ENCODE peak calls at places on chromosomes 4 and X, in five cellular contexts. I, M, D, W and Z are unnamed samples. For H3K9me3, the result is how much of the 10 kb centered on the place peaks cover.

GRCh38 chr4:184441461-184442392 is 32.6 kb downstream of the IRF2 start:
- DNase-seq in I (no peak), M (no peak), D (no peak), W (peak), Z (no peak)

GRCh38 chr4:42710329-42710728 is 53.4 kb upstream of the ATP8A1 start:
- DNase-seq in I (no peak), M (no peak), D (no peak), W (no peak), Z (no peak)

GRCh38 chr4:47002593-47002992 is 9.2 kb upstream of the GABRA4 start:
- DNase-seq in I (no peak), M (no peak), D (no peak), W (peak), Z (no peak)

GRCh38 chrX:24979081-24979480 is 36.7 kb downstream of the ARX start:
- DNase-seq in I (no peak), M (no peak), D (no peak), W (no peak), Z (no peak)

GRCh38 chrX:111447298-111447697 is 35.3 kb upstream of the DCX start:
- DNase-seq in I (no peak), M (no peak), D (no peak), W (no peak), Z (no peak)

GRCh38 chr4:185730387-185730786 is 81.6 kb downstream of the SORBS2 start:
- DNase-seq in I (no peak), M (no peak), D (no peak), W (no peak), Z (no peak)

GRCh38 chrX:43357741-43358140 is 298.4 kb upstream of the MAOA start:
- DNase-seq in I (no peak), M (no peak), D (no peak), W (no peak), Z (no peak)

GRCh38 chrX:11557120-11557519 is 108.6 kb downstream of the ARHGAP6 start:
- DNase-seq in I (no peak), M (no peak), D (no peak), W (peak), Z (no peak)

GRCh38 chrX:27731962-27732361 is 75.8 kb upstream of the MAGEB10 start:
- DNase-seq in I (no peak), M (no peak), D (no peak), W (no peak), Z (no peak)

GRCh38 chr4:88296413-88297052 is 12.2 kb upstream of the PPM1K start:
- DNase-seq in I (no peak), M (no peak), D (no peak), W (no peak), Z (no peak)

GRCh38 chr4:102295153-102295862 is 50.0 kb downstream of the SLC39A8 start:
- DNase-seq in I (no peak), M (no peak), D (no peak), W (no peak), Z (no peak)

GRCh38 chr4:40809058-40809457 is 59.3 kb downstream of the NSUN7 start:
- DNase-seq in I (no peak), M (no peak), D (no peak), W (no peak), Z (no peak)

DNA sequence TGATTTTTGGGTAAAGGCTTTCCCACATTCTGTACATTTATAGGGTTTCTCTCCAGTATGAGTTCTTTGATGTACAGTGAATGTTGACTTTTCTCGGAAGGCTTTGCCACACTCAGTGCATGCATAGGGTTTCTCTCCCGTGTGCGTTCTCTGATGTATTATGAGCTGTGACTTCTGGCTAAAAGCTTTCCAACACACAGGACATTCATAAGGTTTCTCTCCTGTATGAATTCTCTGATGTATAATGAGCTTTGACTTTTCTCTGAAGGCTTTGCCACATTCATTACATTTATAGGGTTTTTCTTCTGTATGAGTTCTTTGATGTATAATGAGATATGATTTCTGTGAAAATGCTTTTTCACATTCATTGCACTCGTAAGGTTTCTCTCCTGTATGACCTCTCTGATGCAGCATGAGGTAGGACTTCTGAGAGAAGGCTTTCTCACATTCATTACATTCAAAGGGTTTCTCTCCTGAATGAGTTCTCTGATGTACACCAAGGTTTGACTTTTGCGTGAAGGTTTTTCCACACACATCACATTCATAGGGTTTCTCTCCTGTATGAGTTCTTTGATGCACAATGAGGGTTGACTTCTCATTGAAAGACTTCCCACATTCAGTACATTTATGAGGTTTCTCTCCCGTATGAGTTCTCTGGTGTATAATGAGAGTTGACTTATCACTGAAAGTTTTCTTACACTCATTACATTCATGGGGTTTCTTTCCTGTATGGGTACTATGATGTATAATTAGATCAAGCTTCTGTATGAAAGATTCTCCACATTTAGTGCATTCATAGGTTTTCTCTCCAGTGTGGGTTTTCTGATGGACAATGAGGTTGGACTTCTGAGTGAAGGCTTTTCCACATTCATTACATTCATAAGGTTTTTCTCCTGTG is 27.3 kb downstream of the ZNF182 start:
- DNase-seq in I (no peak), M (no peak), D (no peak), W (no peak), Z (no peak)
- H3K9me3 ChIP-seq in I (half or more), M (half or more), D (half or more), W (under half), Z (under half)

DNA sequence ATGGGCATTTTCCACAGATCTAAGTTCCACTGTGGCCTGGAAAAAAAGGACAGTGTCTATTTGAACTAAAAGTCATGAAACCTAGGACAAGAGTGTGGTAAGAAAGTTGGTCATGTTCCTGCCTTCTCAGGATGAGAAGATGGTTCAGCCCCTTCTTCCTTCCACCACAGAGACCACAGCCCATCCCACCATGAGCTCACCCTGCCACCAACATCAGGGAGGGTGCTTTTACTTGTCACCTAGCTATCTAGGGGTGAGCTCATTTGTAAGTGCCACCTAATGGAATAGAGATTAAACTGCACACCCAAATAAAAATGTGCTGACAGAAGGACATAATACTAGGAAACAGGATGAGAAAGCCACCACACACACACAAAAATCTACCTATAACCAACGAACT is 235.9 kb downstream of the SPIN4 start:
- DNase-seq in I (no peak), M (no peak), D (no peak), W (no peak), Z (no peak)
- H3K9me3 ChIP-seq in I (under half), M (under half), D (under half), W (under half), Z (under half)

GRCh38 chrX:63270873-63271272 is 80.3 kb downstream of the SPIN4 start:
- DNase-seq in I (no peak), M (no peak), D (no peak), W (no peak), Z (no peak)
- H3K9me3 ChIP-seq in I (under half), M (under half), D (under half), W (under half), Z (under half)

DNA sequence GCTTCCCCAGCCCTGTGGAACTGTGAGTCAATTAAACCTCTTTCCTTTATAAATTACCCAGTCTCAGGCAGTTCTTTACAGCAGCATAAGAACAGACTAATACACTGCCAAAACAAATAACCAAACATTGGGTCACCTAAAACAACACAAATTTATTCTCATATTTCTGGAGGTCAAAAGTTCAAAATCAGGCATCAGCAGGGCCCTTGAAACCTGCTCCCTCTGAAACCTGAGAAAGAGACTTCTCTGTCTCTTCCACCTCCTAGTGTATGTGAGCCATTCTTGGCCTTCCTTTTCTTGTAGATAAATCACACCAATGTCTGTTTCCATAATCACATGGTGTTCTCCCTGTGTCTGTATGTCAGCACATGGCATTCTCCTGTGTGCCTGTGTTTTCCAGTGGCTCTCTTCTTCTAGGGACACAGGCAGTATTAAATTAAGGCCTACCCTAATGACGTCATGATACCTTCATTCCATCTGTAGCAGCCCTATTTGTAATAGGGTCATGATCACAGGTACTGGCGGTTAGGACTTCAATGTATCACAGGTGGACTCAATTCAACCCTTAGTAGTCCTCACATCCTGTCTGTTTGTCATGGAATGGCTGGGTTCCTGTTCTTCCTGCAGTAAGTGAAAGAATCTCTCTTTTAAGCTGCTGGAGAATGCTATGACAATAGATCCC is 147.3 kb upstream of the CLNK start:
- DNase-seq in I (no peak), M (no peak), D (no peak), W (no peak), Z (no peak)
- H3K9me3 ChIP-seq in I (under half), M (under half), D (under half), W (under half), Z (under half)

GRCh38 chrX:1893758-1894294 is 279.0 kb downstream of the ASMT start:
- DNase-seq in I (no peak), M (no peak), D (no peak), W (no peak), Z (no peak)
- H3K9me3 ChIP-seq in I (under half), M (under half), D (under half), W (under half), Z (under half)

DNA sequence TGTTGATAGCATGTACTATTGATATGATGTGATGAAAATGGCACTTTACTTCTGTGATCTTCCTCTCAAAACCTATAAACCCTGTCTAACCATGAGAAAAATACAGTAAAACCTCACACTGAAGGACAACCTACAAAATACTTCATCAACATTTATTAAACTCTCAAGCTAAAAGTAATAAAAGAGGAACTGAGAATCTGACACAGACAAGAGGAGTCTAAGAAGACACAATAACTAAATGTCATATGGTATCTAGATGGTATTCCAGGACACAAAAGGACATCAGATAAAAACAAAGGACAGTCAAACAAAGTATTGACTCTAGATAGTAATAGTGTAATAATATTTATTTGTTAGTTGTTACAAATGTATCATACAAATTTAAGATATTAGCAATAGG is 655.3 kb downstream of the SH3BGRL start:
- DNase-seq in I (no peak), M (no peak), D (no peak), W (no peak), Z (no peak)
- H3K9me3 ChIP-seq in I (under half), M (under half), D (under half), W (under half), Z (under half)

DNA sequence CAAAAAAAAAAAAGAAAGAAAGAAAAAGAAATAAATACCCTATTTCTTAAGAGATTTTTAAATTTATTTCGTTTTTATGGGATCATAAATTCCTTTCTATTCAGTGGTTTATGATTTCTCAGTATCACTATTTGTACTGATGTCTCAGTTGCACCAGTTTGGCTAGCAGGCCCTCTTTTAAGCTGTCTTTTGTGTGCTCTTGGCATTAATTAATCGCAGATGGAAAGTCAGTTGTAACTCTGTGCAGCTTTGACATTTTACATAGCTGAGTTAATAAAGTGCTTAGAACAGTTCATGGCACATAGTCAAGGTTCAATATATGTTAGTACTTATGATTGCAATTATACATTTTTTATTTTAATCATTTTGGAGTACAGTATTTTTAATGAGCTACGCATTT is 123.7 kb upstream of the NUDT6 start:
- DNase-seq in I (no peak), M (no peak), D (no peak), W (no peak), Z (no peak)
- H3K9me3 ChIP-seq in I (half or more), M (under half), D (under half), W (under half), Z (under half)

GRCh38 chrX:63058204-63058603 is 292.9 kb downstream of the SPIN4 start:
- DNase-seq in I (no peak), M (no peak), D (no peak), W (no peak), Z (no peak)
- H3K9me3 ChIP-seq in I (under half), M (under half), D (under half), W (under half), Z (under half)

GRCh38 chr4:152705918-152706317 is 26.1 kb upstream of the TMEM154 start:
- DNase-seq in I (no peak), M (no peak), D (no peak), W (no peak), Z (no peak)
- H3K9me3 ChIP-seq in I (under half), M (under half), D (under half), W (under half), Z (under half)

GRCh38 chrX:93177930-93178329 is 495.4 kb downstream of the NAP1L3 start:
- DNase-seq in I (no peak), M (no peak), D (no peak), W (no peak), Z (no peak)
- H3K9me3 ChIP-seq in I (under half), M (under half), D (under half), W (under half), Z (under half)